ENCODE peak calls at places on chromosomes 3 and 15, in five cellular contexts. One of them, this sample, is unnamed.

GRCh38 chr15:34436126-34436955 is 1.3 kb downstream of the GOLGA8A start:
- DNase-seq in GM12878: no peak
- DNase-seq in brain microvascular endothelial cell: peak
- DNase-seq in neural crest cell: peak
- DNase-seq in sigmoid colon: no peak
- DNase-seq in this sample: peak

GRCh38 chr3:134161817-134162396 is 88.8 kb downstream of the RYK start:
- DNase-seq in GM12878: no peak
- DNase-seq in brain microvascular endothelial cell: no peak
- DNase-seq in neural crest cell: no peak
- DNase-seq in sigmoid colon: no peak
- DNase-seq in this sample: no peak

GRCh38 chr15:90412356-90413194 is 24.5 kb downstream of the IQGAP1 start:
- DNase-seq in GM12878: peak
- DNase-seq in brain microvascular endothelial cell: peak
- DNase-seq in neural crest cell: no peak
- DNase-seq in sigmoid colon: no peak
- DNase-seq in this sample: no peak

GRCh38 chr3:9122732-9123364 is 126.6 kb downstream of the SRGAP3 start:
- DNase-seq in GM12878: no peak
- DNase-seq in brain microvascular endothelial cell: no peak
- DNase-seq in neural crest cell: no peak
- DNase-seq in sigmoid colon: no peak
- DNase-seq in this sample: no peak

GRCh38 chr15:59691194-59691805 is 2.2 kb upstream of the BNIP2 start:
- DNase-seq in GM12878: peak
- DNase-seq in brain microvascular endothelial cell: peak
- DNase-seq in neural crest cell: peak
- DNase-seq in sigmoid colon: no peak
- DNase-seq in this sample: peak

GRCh38 chr3:101992861-101993260 is 143.5 kb downstream of the NFKBIZ start:
- DNase-seq in GM12878: no peak
- DNase-seq in brain microvascular endothelial cell: no peak
- DNase-seq in neural crest cell: no peak
- DNase-seq in sigmoid colon: no peak
- DNase-seq in this sample: no peak

GRCh38 chr3:132317229-132317948 is at the start of gene ACP3:
- DNase-seq in GM12878: peak
- DNase-seq in brain microvascular endothelial cell: peak
- DNase-seq in neural crest cell: no peak
- DNase-seq in sigmoid colon: no peak
- DNase-seq in this sample: no peak

GRCh38 chr3:156311431-156311830 is 191.1 kb downstream of the KCNAB1 start:
- DNase-seq in GM12878: no peak
- DNase-seq in brain microvascular endothelial cell: no peak
- DNase-seq in neural crest cell: no peak
- DNase-seq in sigmoid colon: no peak
- DNase-seq in this sample: no peak

GRCh38 chr15:63354771-63355650 is 26.6 kb downstream of the CA12 start:
- DNase-seq in GM12878: no peak
- DNase-seq in brain microvascular endothelial cell: no peak
- DNase-seq in neural crest cell: no peak
- DNase-seq in sigmoid colon: peak
- DNase-seq in this sample: no peak

GRCh38 chr3:189572249-189572648 is 58.9 kb upstream of the TP63 start:
- DNase-seq in GM12878: no peak
- DNase-seq in brain microvascular endothelial cell: no peak
- DNase-seq in neural crest cell: no peak
- DNase-seq in sigmoid colon: no peak
- DNase-seq in this sample: no peak

GRCh38 chr3:156010829-156011228 is 109.5 kb upstream of the KCNAB1 start:
- DNase-seq in GM12878: no peak
- DNase-seq in brain microvascular endothelial cell: no peak
- DNase-seq in neural crest cell: no peak
- DNase-seq in sigmoid colon: no peak
- DNase-seq in this sample: no peak

GRCh38 chr3:152853196-152853595 is 18.3 kb downstream of the P2RY1 start:
- DNase-seq in GM12878: no peak
- DNase-seq in brain microvascular endothelial cell: peak
- DNase-seq in neural crest cell: no peak
- DNase-seq in sigmoid colon: no peak
- DNase-seq in this sample: no peak

GRCh38 chr3:11335056-11335608 is 62.9 kb downstream of the ATG7 start:
- DNase-seq in GM12878: peak
- DNase-seq in brain microvascular endothelial cell: peak
- DNase-seq in neural crest cell: peak
- DNase-seq in sigmoid colon: no peak
- DNase-seq in this sample: peak

GRCh38 chr15:99169769-99170311 is 65.0 kb downstream of the SYNM start:
- DNase-seq in GM12878: no peak
- DNase-seq in brain microvascular endothelial cell: peak
- DNase-seq in neural crest cell: no peak
- DNase-seq in sigmoid colon: peak
- DNase-seq in this sample: no peak

GRCh38 chr15:93428807-93429351 is 339.9 kb upstream of the RGMA start:
- DNase-seq in GM12878: no peak
- DNase-seq in brain microvascular endothelial cell: no peak
- DNase-seq in neural crest cell: no peak
- DNase-seq in sigmoid colon: no peak
- DNase-seq in this sample: no peak

GRCh38 chr3:66220602-66221377 is at the start of gene SLC25A26:
- DNase-seq in GM12878: peak
- DNase-seq in brain microvascular endothelial cell: peak
- DNase-seq in neural crest cell: peak
- DNase-seq in sigmoid colon: peak
- DNase-seq in this sample: peak

GRCh38 chr3:183447206-183448001 is 19.0 kb upstream of the MCF2L2 start:
- DNase-seq in GM12878: peak
- DNase-seq in brain microvascular endothelial cell: peak
- DNase-seq in neural crest cell: peak
- DNase-seq in sigmoid colon: peak
- DNase-seq in this sample: peak

GRCh38 chr3:149142647-149143046 is 13.2 kb downstream of the HPS3 start:
- DNase-seq in GM12878: no peak
- DNase-seq in brain microvascular endothelial cell: no peak
- DNase-seq in neural crest cell: no peak
- DNase-seq in sigmoid colon: no peak
- DNase-seq in this sample: no peak

GRCh38 chr3:175046666-175047065 is 187.5 kb downstream of the NAALADL2 start:
- DNase-seq in GM12878: no peak
- DNase-seq in brain microvascular endothelial cell: no peak
- DNase-seq in neural crest cell: no peak
- DNase-seq in sigmoid colon: no peak
- DNase-seq in this sample: no peak

GRCh38 chr3:30638685-30639412 is 32.4 kb downstream of the TGFBR2 start:
- DNase-seq in GM12878: no peak
- DNase-seq in brain microvascular endothelial cell: no peak
- DNase-seq in neural crest cell: no peak
- DNase-seq in sigmoid colon: no peak
- DNase-seq in this sample: no peak

GRCh38 chr3:149702691-149703426 is 45.0 kb upstream of the WWTR1 start:
- DNase-seq in GM12878: no peak
- DNase-seq in brain microvascular endothelial cell: peak
- DNase-seq in neural crest cell: no peak
- DNase-seq in sigmoid colon: no peak
- DNase-seq in this sample: no peak

GRCh38 chr3:186700267-186700666 is 16.9 kb upstream of the KNG1 start:
- DNase-seq in GM12878: no peak
- DNase-seq in brain microvascular endothelial cell: no peak
- DNase-seq in neural crest cell: no peak
- DNase-seq in sigmoid colon: no peak
- DNase-seq in this sample: peak

GRCh38 chr3:196537319-196537984 is 22.3 kb upstream of the SMCO1 start:
- DNase-seq in GM12878: no peak
- DNase-seq in brain microvascular endothelial cell: no peak
- DNase-seq in neural crest cell: peak
- DNase-seq in sigmoid colon: no peak
- DNase-seq in this sample: no peak

GRCh38 chr15:68204361-68204760 is 771 bp downstream of the CALML4 start:
- DNase-seq in GM12878: no peak
- DNase-seq in brain microvascular endothelial cell: no peak
- DNase-seq in neural crest cell: no peak
- DNase-seq in sigmoid colon: peak
- DNase-seq in this sample: no peak

GRCh38 chr15:57224664-57225063 is 151.6 kb upstream of the CGNL1 start:
- DNase-seq in GM12878: no peak
- DNase-seq in brain microvascular endothelial cell: no peak
- DNase-seq in neural crest cell: no peak
- DNase-seq in sigmoid colon: no peak
- DNase-seq in this sample: peak

GRCh38 chr3:138674131-138674530 is 65.6 kb downstream of the FAIM start:
- DNase-seq in GM12878: no peak
- DNase-seq in brain microvascular endothelial cell: no peak
- DNase-seq in neural crest cell: no peak
- DNase-seq in sigmoid colon: no peak
- DNase-seq in this sample: no peak

GRCh38 chr3:63654246-63654645 is 1.8 kb downstream of the SNTN start:
- DNase-seq in GM12878: no peak
- DNase-seq in brain microvascular endothelial cell: peak
- DNase-seq in neural crest cell: no peak
- DNase-seq in sigmoid colon: no peak
- DNase-seq in this sample: no peak

GRCh38 chr3:138786788-138787276 is 47.9 kb downstream of the PIK3CB start:
- DNase-seq in GM12878: no peak
- DNase-seq in brain microvascular endothelial cell: peak
- DNase-seq in neural crest cell: no peak
- DNase-seq in sigmoid colon: no peak
- DNase-seq in this sample: no peak

GRCh38 chr3:183377307-183377959 is 51.0 kb downstream of the MCF2L2 start:
- DNase-seq in GM12878: no peak
- DNase-seq in brain microvascular endothelial cell: no peak
- DNase-seq in neural crest cell: no peak
- DNase-seq in sigmoid colon: no peak
- DNase-seq in this sample: no peak

GRCh38 chr3:130850044-130850797 is 43.7 kb upstream of the ATP2C1 start:
- DNase-seq in GM12878: peak
- DNase-seq in brain microvascular endothelial cell: peak
- DNase-seq in neural crest cell: no peak
- DNase-seq in sigmoid colon: no peak
- DNase-seq in this sample: peak

GRCh38 chr15:86772369-86773059 is 692.8 kb downstream of the AGBL1 start:
- DNase-seq in GM12878: no peak
- DNase-seq in brain microvascular endothelial cell: no peak
- DNase-seq in neural crest cell: no peak
- DNase-seq in sigmoid colon: no peak
- DNase-seq in this sample: no peak

GRCh38 chr3:176663819-176664218 is 533.5 kb downstream of the TBL1XR1 start:
- DNase-seq in GM12878: no peak
- DNase-seq in brain microvascular endothelial cell: peak
- DNase-seq in neural crest cell: no peak
- DNase-seq in sigmoid colon: no peak
- DNase-seq in this sample: no peak
- TF ChIP-seq CTCF in GM12878: no peak
- TF ChIP-seq CTCF in brain microvascular endothelial cell: peak
- TF ChIP-seq CTCF in neural crest cell: peak
- TF ChIP-seq CTCF in sigmoid colon: no peak
- TF ChIP-seq CTCF in this sample: peak

DNA sequence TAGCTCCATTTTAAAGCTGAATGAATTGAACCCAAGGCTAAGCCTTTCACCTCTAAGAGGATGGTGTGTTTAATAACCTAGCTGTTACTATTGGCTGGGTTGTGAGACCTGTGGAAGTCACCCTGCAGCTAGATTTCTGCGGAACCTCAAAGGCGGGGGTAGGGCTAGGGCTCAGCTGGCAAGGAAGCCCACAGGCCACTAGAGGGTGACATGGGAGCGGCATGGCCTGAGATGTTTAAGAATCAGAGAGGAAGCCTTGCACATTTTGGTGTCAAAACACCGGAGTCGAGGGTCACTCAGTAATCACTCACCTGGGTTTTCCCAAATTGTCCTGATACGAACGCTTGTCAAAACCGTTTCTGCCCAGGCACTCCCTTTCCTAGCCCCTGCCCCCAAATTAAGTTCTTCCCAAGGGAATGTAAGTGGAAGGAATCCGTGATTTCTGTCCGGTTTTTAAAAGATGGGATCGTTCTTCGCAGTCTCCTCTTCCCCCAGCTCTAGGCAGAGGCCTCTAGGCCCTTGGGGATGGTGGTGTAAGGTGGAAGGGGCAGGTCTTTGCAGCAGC is 3.8 kb upstream of the ACAD9 start:
- DNase-seq in GM12878: no peak
- DNase-seq in brain microvascular endothelial cell: peak
- DNase-seq in neural crest cell: peak
- DNase-seq in sigmoid colon: no peak
- DNase-seq in this sample: no peak
- TF ChIP-seq CTCF in GM12878: peak
- TF ChIP-seq CTCF in brain microvascular endothelial cell: peak
- TF ChIP-seq CTCF in neural crest cell: peak
- TF ChIP-seq CTCF in sigmoid colon: no peak
- TF ChIP-seq CTCF in this sample: peak

GRCh38 chr3:22176911-22177310 is 425.9 kb upstream of the ZNF385D start:
- DNase-seq in GM12878: no peak
- DNase-seq in brain microvascular endothelial cell: no peak
- DNase-seq in neural crest cell: no peak
- DNase-seq in sigmoid colon: no peak
- DNase-seq in this sample: no peak

GRCh38 chr3:22172964-22173363 is 422.0 kb upstream of the ZNF385D start:
- DNase-seq in GM12878: no peak
- DNase-seq in brain microvascular endothelial cell: no peak
- DNase-seq in neural crest cell: no peak
- DNase-seq in sigmoid colon: no peak
- DNase-seq in this sample: no peak

GRCh38 chr3:22170370-22170769 is 419.4 kb upstream of the ZNF385D start:
- DNase-seq in GM12878: no peak
- DNase-seq in brain microvascular endothelial cell: no peak
- DNase-seq in neural crest cell: no peak
- DNase-seq in sigmoid colon: no peak
- DNase-seq in this sample: no peak

GRCh38 chr3:22175899-22176298 is 424.9 kb upstream of the ZNF385D start:
- DNase-seq in GM12878: no peak
- DNase-seq in brain microvascular endothelial cell: no peak
- DNase-seq in neural crest cell: no peak
- DNase-seq in sigmoid colon: no peak
- DNase-seq in this sample: no peak
- TF ChIP-seq CTCF in GM12878: no peak
- TF ChIP-seq CTCF in brain microvascular endothelial cell: peak
- TF ChIP-seq CTCF in neural crest cell: peak
- TF ChIP-seq CTCF in sigmoid colon: no peak
- TF ChIP-seq CTCF in this sample: no peak

DNA sequence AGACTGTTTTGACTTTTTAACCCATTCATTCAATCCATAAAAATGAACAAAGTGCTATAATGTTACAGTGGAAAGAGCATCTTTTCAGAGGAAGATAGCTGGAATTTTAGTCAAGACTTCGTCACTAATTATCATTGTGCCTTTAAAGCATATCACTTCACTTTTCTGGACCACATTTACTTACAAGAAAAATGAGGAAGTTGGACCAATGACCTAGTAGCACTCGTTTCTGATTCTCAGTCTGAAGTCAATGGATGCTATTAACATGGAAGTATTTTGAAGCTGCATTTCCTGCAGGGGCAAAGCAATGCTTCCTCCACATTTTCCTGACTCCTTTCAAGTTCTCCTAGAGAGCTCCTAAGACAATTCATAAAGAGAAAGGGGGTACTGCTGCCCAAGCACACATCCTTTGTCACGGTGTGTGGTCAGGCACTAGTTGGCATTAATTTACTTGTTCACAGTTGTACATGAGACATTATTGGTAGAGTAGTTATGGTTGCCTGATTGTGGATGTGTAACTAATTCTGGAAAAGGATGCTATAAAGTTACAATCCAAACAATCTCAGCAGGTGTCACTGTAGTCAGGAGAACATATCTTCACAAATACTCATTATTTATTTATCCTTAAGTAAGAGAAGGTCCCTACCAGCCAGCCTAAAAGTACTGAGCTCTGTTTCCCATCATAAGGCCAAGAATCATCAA is 1049.0 kb downstream of the FHIT start:
- DNase-seq in GM12878: no peak
- DNase-seq in brain microvascular endothelial cell: no peak
- DNase-seq in neural crest cell: no peak
- DNase-seq in sigmoid colon: no peak
- DNase-seq in this sample: no peak
- TF ChIP-seq CTCF in GM12878: no peak
- TF ChIP-seq CTCF in brain microvascular endothelial cell: no peak
- TF ChIP-seq CTCF in neural crest cell: no peak
- TF ChIP-seq CTCF in sigmoid colon: no peak
- TF ChIP-seq CTCF in this sample: no peak

This sample was measured in GM06990.